ENCODE peak calls at places on chromosomes 4 and X, in four cellular contexts. F is left ventricle myocardium inferior, J is neural crest cell, E is stomach. C is an unnamed sample.

GRCh38 chr4:153497091-153497531 is 31.0 kb downstream of the TMEM131L start:
- DNase-seq in F (no peak), J (no peak), E (no peak), C (no peak)

GRCh38 chrX:109760241-109760921 is 27.3 kb upstream of the ACSL4 start:
- DNase-seq in F (no peak), J (no peak), E (no peak), C (no peak)

GRCh38 chrX:69067841-69068240 is 97.4 kb downstream of the PJA1 start:
- DNase-seq in F (no peak), J (no peak), E (peak; percentile 3), C (no peak)

GRCh38 chrX:51743179-51743957 is at the start of gene GSPT2:
- DNase-seq in F (peak; percentile 65), J (peak; percentile 43), E (peak; percentile 55), C (peak; percentile 76)

GRCh38 chr4:86432552-86433134 is 72.8 kb upstream of the MAPK10 start:
- DNase-seq in F (no peak), J (no peak), E (no peak), C (no peak)

GRCh38 chrX:67114635-67115034 is 429.2 kb upstream of the AR start:
- DNase-seq in F (no peak), J (no peak), E (no peak), C (no peak)

GRCh38 chr4:148090503-148091476 is 351.4 kb downstream of the NR3C2 start:
- DNase-seq in F (no peak), J (no peak), E (no peak), C (no peak)

GRCh38 chr4:56505269-56506109 is at the start of gene ARL9:
- DNase-seq in F (peak; percentile 27), J (peak; percentile 33), E (peak; percentile 70), C (no peak)

GRCh38 chrX:130287071-130287770 is 18.5 kb upstream of the ZNF280C start:
- DNase-seq in F (no peak), J (no peak), E (no peak), C (no peak)

GRCh38 chr4:174137698-174138097 is 145.8 kb downstream of the FBXO8 start:
- DNase-seq in F (no peak), J (no peak), E (no peak), C (no peak)

GRCh38 chr4:97432551-97432950 is 710.7 kb downstream of the STPG2 start:
- DNase-seq in F (no peak), J (no peak), E (no peak), C (no peak)

GRCh38 chr4:164815711-164816110 is 61.3 kb upstream of the APELA start:
- DNase-seq in F (no peak), J (no peak), E (no peak), C (no peak)

DNA sequence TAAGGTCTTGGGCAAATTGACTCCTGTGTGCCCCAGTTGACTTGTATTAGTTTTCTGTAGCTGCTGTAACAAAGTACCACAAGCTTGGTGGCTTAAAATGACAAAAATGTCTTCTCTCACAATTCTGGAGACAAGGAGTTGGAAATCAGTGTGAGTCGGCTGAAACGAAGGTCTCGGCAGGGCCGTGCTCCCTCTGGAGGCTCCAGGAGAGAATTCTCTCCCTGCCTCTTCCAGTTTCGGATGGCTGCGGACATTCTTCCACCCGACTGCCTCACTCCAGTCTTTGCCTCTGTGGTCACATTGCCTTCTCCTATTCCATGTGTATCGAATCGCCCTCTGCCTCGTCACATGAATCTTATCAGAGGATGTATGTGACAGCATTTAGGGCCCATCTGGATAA is 66.0 kb upstream of the PHOX2B start:
- DNase-seq in F (no peak), J (peak; percentile 34), E (no peak), C (no peak)
- TF ChIP-seq CTCF in F (peak; percentile 63), J (peak; percentile 53), E (no peak), C (peak; percentile 65)

GRCh38 chr4:143711543-143712159 is 11.2 kb upstream of the FREM3 start:
- DNase-seq in F (no peak), J (no peak), E (no peak), C (no peak)
- TF ChIP-seq CTCF in F (no peak), J (no peak), E (no peak), C (no peak)

GRCh38 chrX:11447418-11447817 is 154.2 kb downstream of the AMELX start:
- DNase-seq in F (no peak), J (no peak), E (no peak), C (no peak)

GRCh38 chrX:11446951-11447350 is 153.7 kb downstream of the AMELX start:
- DNase-seq in F (no peak), J (no peak), E (no peak), C (no peak)

GRCh38 chrX:11446331-11446730 is 153.1 kb downstream of the AMELX start:
- DNase-seq in F (no peak), J (no peak), E (no peak), C (no peak)

GRCh38 chrX:11444052-11444451 is 150.8 kb downstream of the AMELX start:
- DNase-seq in F (no peak), J (no peak), E (no peak), C (no peak)

DNA sequence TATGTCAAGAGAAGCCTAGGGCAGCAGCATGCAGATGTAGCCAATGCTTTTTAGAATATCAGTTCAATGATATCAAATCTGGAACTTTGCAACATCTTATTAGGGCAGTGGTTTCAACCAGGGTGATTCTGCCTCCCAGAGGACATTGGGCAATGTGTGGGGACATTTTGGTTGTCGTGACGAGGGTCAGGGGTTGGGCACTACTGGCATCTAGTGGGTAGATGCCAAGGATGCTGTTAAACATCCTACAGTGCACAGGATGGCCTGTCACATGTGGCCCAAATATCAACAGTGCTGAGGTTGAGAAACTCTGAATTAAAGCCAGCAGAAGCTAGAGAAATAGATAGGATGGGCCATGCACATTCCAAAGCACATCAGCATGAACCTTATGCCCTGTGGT is 152.3 kb downstream of the AMELX start:
- DNase-seq in F (no peak), J (no peak), E (no peak), C (no peak)
- TF ChIP-seq CTCF in F (no peak), J (no peak), E (no peak), C (no peak)

GRCh38 chrX:70434352-70434866 is 10.2 kb upstream of the DLG3 start:
- DNase-seq in F (peak; percentile 87), J (peak; percentile 60), E (peak; percentile 87), C (peak; percentile 79)

GRCh38 chrX:70437921-70438665 is 6.5 kb upstream of the DLG3 start:
- DNase-seq in F (no peak), J (no peak), E (no peak), C (no peak)

GRCh38 chrX:70434914-70435586 is 9.6 kb upstream of the DLG3 start:
- DNase-seq in F (peak; percentile 33), J (no peak), E (peak; percentile 24), C (no peak)

GRCh38 chrX:70437011-70437410 is 7.6 kb upstream of the DLG3 start:
- DNase-seq in F (no peak), J (no peak), E (no peak), C (no peak)

GRCh38 chrX:70436380-70436779 is 8.3 kb upstream of the DLG3 start:
- DNase-seq in F (no peak), J (peak; percentile 33), E (no peak), C (no peak)
- TF ChIP-seq CTCF in F (no peak), J (peak; percentile 37), E (no peak), C (peak; percentile 59)

GRCh38 chr4:122826596-122827257 is at the start of gene FGF2:
- DNase-seq in F (peak; percentile 67), J (peak; percentile 59), E (peak; percentile 31), C (peak; percentile 80)

GRCh38 chr4:122830392-122831095 is 3.9 kb downstream of the FGF2 start:
- DNase-seq in F (no peak), J (no peak), E (no peak), C (no peak)

GRCh38 chr4:122826000-122826595 is 533 bp upstream of the FGF2 start:
- DNase-seq in F (no peak), J (no peak), E (no peak), C (no peak)

GRCh38 chr4:122827258-122827887 is 742 bp downstream of the FGF2 start:
- DNase-seq in F (peak; percentile 42), J (peak; percentile 41), E (peak; percentile 26), C (peak; percentile 71)

GRCh38 chr4:122827899-122828601 is 1.4 kb downstream of the FGF2 start:
- DNase-seq in F (no peak), J (no peak), E (no peak), C (no peak)
- TF ChIP-seq CTCF in F (peak; percentile 36), J (peak; percentile 51), E (no peak), C (peak; percentile 61)

GRCh38 chr4:161256716-161257115 is 907.1 kb downstream of the FSTL5 start:
- DNase-seq in F (no peak), J (no peak), E (no peak), C (no peak)
- TF ChIP-seq CTCF in F (no peak), J (peak; percentile 32), E (no peak), C (peak; percentile 32)

GRCh38 chrX:80223922-80224579 is 196.2 kb upstream of the TENT5D start:
- DNase-seq in F (no peak), J (no peak), E (no peak), C (no peak)
- TF ChIP-seq CTCF in F (no peak), J (no peak), E (no peak), C (no peak)

GRCh38 chrX:79482686-79483085 is 115.6 kb upstream of the ITM2A start:
- DNase-seq in F (no peak), J (no peak), E (no peak), C (no peak)

GRCh38 chrX:79477691-79478090 is 110.6 kb upstream of the ITM2A start:
- DNase-seq in F (no peak), J (no peak), E (no peak), C (no peak)
- TF ChIP-seq CTCF in F (no peak), J (no peak), E (no peak), C (no peak)

DNA sequence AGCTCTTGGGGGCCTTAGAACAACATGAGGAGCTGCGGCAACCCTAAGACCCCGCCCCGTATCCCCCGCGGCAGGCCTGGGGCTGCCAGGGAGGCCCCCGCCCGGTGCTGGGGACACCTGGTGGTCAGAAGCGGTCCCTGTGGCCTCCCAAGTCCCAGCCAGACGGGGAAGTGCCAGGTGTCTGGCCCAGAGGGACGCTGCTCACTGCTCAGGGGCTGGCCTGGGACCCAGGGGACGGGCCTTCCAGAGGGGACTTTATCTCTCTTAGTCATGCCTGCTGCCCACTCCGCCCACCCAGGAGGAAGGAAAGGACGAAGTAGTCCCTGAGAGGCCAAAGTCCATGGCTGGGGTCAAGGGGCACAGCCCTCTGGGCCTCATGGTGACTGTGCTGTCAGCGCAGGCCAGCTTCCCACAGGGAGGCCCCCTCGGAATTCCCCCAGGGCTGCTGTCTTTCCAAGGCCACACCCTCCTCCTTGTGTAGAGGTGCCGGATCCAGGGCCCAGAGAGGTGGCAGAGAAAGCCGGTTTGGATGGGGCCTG is 31.0 kb upstream of the HTRA3 start:
- DNase-seq in F (no peak), J (peak; percentile 29), E (no peak), C (no peak)
- TF ChIP-seq CTCF in F (peak; percentile 45), J (peak; percentile 60), E (no peak), C (peak; percentile 68)

GRCh38 chrX:38717871-38718270 is 83.4 kb upstream of the MID1IP1 start:
- DNase-seq in F (no peak), J (no peak), E (no peak), C (no peak)
- TF ChIP-seq CTCF in F (peak; percentile 59), J (peak; percentile 59), E (no peak), C (peak; percentile 71)

C was measured in type B pancreatic cell.